ENCODE peak calls at places on chromosomes 6 and 20, in ten cellular contexts. W is ovary; I is lower lobe of right lung; N is foreskin fibroblast; B is glutamatergic neuron; K is AG04450; A is nephron progenitor cell; P is fibroblast of the aortic adventitia; Y is CD8-positive, alpha-beta T cell; Z is body of pancreas. Q is an unnamed sample.

GRCh38 chr6:164214066-164214465 is 799.5 kb downstream of the QKI start:
- DNase-seq in W (no peak), I (no peak), N (no peak), B (no peak), K (no peak), A (no peak), P (no peak), Y (no peak), Z (no peak), Q (no peak)

GRCh38 chr6:149211046-149211571 is 106.4 kb upstream of the TAB2 start:
- DNase-seq in W (no peak), I (no peak), N (peak; percentile 34), B (no peak), K (no peak), A (no peak), P (no peak), Y (peak; percentile 32), Z (no peak), Q (peak; percentile 65)

GRCh38 chr6:54481096-54481495 is 172.9 kb downstream of the TINAG start:
- DNase-seq in W (no peak), I (no peak), N (no peak), B (no peak), K (no peak), A (no peak), P (no peak), Y (no peak), Z (peak; percentile 12), Q (no peak)

GRCh38 chr20:49785851-49786174 is 26.8 kb upstream of the SLC9A8 start:
- DNase-seq in W (no peak), I (no peak), N (no peak), B (no peak), K (no peak), A (no peak), P (no peak), Y (no peak), Z (no peak), Q (peak; percentile 57)

GRCh38 chr20:48750941-48751620 is 76.7 kb downstream of the PREX1 start:
- DNase-seq in W (no peak), I (peak; percentile 82), N (no peak), B (no peak), K (no peak), A (peak; percentile 29), P (no peak), Y (peak; percentile 64), Z (no peak), Q (peak; percentile 83)

GRCh38 chr6:136582702-136583471 is 32.7 kb upstream of the MAP7 start:
- DNase-seq in W (no peak), I (no peak), N (peak; percentile 45), B (no peak), K (peak; percentile 66), A (no peak), P (peak; percentile 90), Y (no peak), Z (no peak), Q (no peak)

GRCh38 chr6:73732845-73733675 is 37.1 kb downstream of the CD109 start:
- DNase-seq in W (peak; percentile 46), I (peak; percentile 51), N (peak; percentile 65), B (peak; percentile 74), K (peak; percentile 53), A (peak; percentile 76), P (peak; percentile 86), Y (peak; percentile 67), Z (peak; percentile 53), Q (peak; percentile 73)

GRCh38 chr20:49344975-49345374 is 67.1 kb upstream of the ZNFX1 start:
- DNase-seq in W (peak; percentile 43), I (no peak), N (peak; percentile 93), B (no peak), K (peak; percentile 78), A (no peak), P (peak; percentile 96), Y (no peak), Z (peak; percentile 21), Q (no peak)

GRCh38 chr6:6494677-6495076 is 93.8 kb upstream of the LY86 start:
- DNase-seq in W (peak; percentile 20), I (peak; percentile 73), N (no peak), B (peak; percentile 69), K (no peak), A (peak; percentile 61), P (no peak), Y (peak; percentile 19), Z (peak; percentile 15), Q (peak; percentile 65)
- TF ChIP-seq CTCF in W (no peak), I (peak; percentile 58), N (no peak), B (peak; percentile 32), K (no peak), A (peak; percentile 48), P (no peak), Y (no peak), Z (no peak), Q (peak; percentile 79)

GRCh38 chr6:37539706-37540352 is 40.1 kb upstream of the CCDC167 start:
- DNase-seq in W (no peak), I (no peak), N (no peak), B (no peak), K (no peak), A (no peak), P (no peak), Y (no peak), Z (no peak), Q (no peak)

GRCh38 chr6:37532122-37532521 is 32.4 kb upstream of the CCDC167 start:
- DNase-seq in W (no peak), I (no peak), N (no peak), B (no peak), K (no peak), A (no peak), P (no peak), Y (no peak), Z (no peak), Q (no peak)

GRCh38 chr6:37536462-37537225 is 37.0 kb upstream of the CCDC167 start:
- DNase-seq in W (no peak), I (no peak), N (no peak), B (peak; percentile 65), K (no peak), A (peak; percentile 39), P (no peak), Y (no peak), Z (no peak), Q (no peak)

GRCh38 chr6:37538107-37538506 is 38.4 kb upstream of the CCDC167 start:
- DNase-seq in W (no peak), I (no peak), N (no peak), B (no peak), K (no peak), A (no peak), P (no peak), Y (no peak), Z (no peak), Q (no peak)

DNA sequence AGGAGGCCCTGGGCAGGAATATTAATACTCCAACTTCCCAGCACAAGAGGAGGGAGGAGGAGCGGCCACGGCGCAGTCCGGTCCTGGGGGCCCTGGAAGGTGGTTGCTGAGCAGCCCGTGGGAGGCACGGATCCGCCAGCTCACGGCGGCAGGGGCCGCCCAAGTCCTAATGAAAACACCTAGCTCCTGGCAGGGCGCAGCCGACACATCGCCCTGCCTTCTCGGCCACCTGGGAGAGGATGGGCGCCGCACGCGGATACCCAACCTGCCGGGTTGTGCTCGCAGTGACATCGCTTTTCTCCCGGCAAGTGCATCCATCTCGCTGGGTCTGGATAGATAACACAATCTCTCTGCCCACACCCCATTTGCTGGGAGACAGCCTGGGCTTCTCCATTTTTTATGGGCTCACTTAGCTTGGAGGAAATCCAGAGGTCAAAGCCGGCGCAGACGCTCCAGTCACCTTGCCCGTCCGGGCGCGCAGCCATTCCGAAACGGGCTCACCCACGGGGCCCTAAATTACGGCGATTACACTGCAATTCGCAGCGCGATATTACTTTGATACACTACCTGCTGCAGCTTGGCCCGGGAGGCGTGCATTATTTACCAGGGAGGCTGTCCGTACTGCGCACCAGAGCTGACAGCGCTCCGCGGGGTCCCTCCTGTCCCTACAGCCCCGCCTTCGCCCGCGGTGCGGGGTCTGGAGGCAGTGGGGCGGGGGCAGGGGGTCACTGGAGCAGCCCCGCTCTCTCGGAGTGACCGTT is 36.2 kb upstream of the CCDC167 start:
- DNase-seq in W (no peak), I (no peak), N (no peak), B (peak; percentile 53), K (no peak), A (peak; percentile 60), P (no peak), Y (peak; percentile 27), Z (no peak), Q (no peak)
- TF ChIP-seq CTCF in W (no peak), I (no peak), N (no peak), B (no peak), K (no peak), A (no peak), P (no peak), Y (no peak), Z (no peak), Q (no peak)

GRCh38 chr6:168616807-168617756 is 176.1 kb downstream of the SMOC2 start:
- DNase-seq in W (peak; percentile 55), I (no peak), N (no peak), B (no peak), K (no peak), A (no peak), P (peak; percentile 28), Y (no peak), Z (no peak), Q (no peak)

GRCh38 chr6:168618546-168619315 is 177.7 kb downstream of the SMOC2 start:
- DNase-seq in W (no peak), I (no peak), N (no peak), B (no peak), K (no peak), A (no peak), P (no peak), Y (no peak), Z (no peak), Q (no peak)

GRCh38 chr6:168623736-168624135 is 182.8 kb downstream of the SMOC2 start:
- DNase-seq in W (no peak), I (no peak), N (no peak), B (no peak), K (no peak), A (no peak), P (no peak), Y (no peak), Z (no peak), Q (no peak)

GRCh38 chr6:168615837-168616236 is 174.9 kb downstream of the SMOC2 start:
- DNase-seq in W (no peak), I (no peak), N (no peak), B (no peak), K (no peak), A (no peak), P (no peak), Y (no peak), Z (no peak), Q (no peak)

DNA sequence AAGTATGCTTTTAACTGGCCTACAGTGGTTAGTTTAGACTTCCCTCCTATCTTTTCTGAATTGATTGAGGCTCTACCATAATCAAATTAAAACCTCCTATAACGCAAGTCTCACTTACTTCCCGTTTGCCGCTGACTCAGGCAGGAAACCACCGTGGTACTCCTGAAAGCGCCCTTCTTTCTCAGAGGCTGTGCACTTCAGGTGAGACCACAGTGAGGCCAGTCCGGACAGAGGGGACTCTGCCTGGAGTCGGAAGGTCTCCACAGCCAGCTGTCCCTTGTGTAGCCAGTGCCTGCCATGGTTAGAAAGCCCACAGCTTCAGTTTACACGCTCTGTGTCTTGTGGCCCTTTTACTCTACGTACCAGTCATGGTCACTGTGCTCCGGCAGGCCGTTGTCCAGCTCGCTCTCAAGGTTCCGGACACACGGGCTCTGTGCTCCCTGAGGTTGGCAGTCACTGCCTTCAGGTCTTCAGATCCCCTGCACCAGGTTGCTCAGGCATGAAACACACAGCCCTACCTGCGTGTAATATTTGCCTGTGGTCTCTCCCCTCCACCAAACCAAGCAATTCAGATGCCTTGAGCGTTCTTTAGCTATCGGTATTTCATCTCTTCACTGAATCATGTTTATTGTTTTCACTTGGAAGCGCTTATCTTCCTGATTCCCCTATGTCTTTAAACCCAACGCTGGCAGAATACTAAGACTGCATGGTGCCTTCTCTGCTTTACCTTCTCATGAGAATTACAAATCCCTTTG is 178.8 kb downstream of the SMOC2 start:
- DNase-seq in W (no peak), I (no peak), N (no peak), B (no peak), K (no peak), A (no peak), P (no peak), Y (no peak), Z (no peak), Q (no peak)
- TF ChIP-seq CTCF in W (no peak), I (no peak), N (no peak), B (no peak), K (no peak), A (no peak), P (no peak), Y (no peak), Z (no peak), Q (no peak)

GRCh38 chr20:63453029-63453523 is 19.4 kb downstream of the KCNQ2 start:
- DNase-seq in W (no peak), I (no peak), N (no peak), B (no peak), K (no peak), A (no peak), P (no peak), Y (no peak), Z (no peak), Q (no peak)
- TF ChIP-seq CTCF in W (no peak), I (no peak), N (no peak), B (no peak), K (no peak), A (no peak), P (peak; percentile 11), Y (no peak), Z (no peak), Q (no peak)

Q was measured in CD14-positive monocyte.